ENCODE peak calls at places on chromosomes 2 and 18, in nine cellular contexts. Y is NCI-H774; P is cardiac muscle cell; V is left cardiac atrium; O is HTR-8/SVneo; U is LNCaP clone FGC; Q is stimulated activated CD8-positive, alpha-beta memory T cell treated with anti-CD3 and anti-CD28 coated beads, Interleukin-4, amount 100 ng/mL, for 1 hour; J is GM13976; G is WTC11. R is an unnamed sample.

GRCh38 chr18:213505-213904 is 54.3 kb downstream of the THOC1 start:
- DNase-seq in Y (no peak), G (no peak), P (no peak), Q (no peak), U (no peak), O (no peak), J (no peak), V (no peak), R (no peak)

GRCh38 chr2:8258406-8258805 is 423.4 kb upstream of the ID2 start:
- DNase-seq in Q (no peak), P (no peak), Y (no peak), U (no peak), O (no peak), J (no peak), G (no peak), V (no peak), R (no peak)

GRCh38 chr2:7269993-7270392 is 352.8 kb downstream of the RNF144A start:
- DNase-seq in G (no peak), Q (no peak), O (no peak), Y (peak), U (no peak), P (no peak), J (no peak), V (no peak), R (no peak)

GRCh38 chr2:2018713-2019410 is 274.5 kb upstream of the PXDN start:
- DNase-seq in V (no peak), Y (no peak), G (no peak), P (no peak), O (no peak), Q (no peak), U (no peak), J (no peak), R (no peak)

GRCh38 chr2:241009601-241010530 is 11.4 kb downstream of the SNED1 start:
- DNase-seq in V (peak), P (peak), Y (no peak), O (peak), Q (no peak), J (peak), U (no peak), G (peak), R (peak)

GRCh38 chr2:25981596-25982272 is 563 bp downstream of the KIF3C start:
- DNase-seq in V (no peak), Q (no peak), G (peak), O (no peak), Y (no peak), P (peak), U (no peak), J (peak), R (peak)

GRCh38 chr2:28977176-28977875 is 3.8 kb upstream of the TOGARAM2 start:
- DNase-seq in U (no peak), J (peak), P (no peak), Y (no peak), O (no peak), V (no peak), G (no peak), Q (no peak), R (no peak)

GRCh38 chr2:28408764-28409599 is 16.3 kb downstream of the FOSL2 start:
- DNase-seq in Q (peak), Y (no peak), J (no peak), O (peak), U (no peak), G (no peak), V (no peak), P (peak), R (no peak)

GRCh38 chr2:99545066-99545465 is 55.2 kb upstream of the REV1 start:
- DNase-seq in P (no peak), U (no peak), Y (no peak), Q (no peak), J (no peak), O (no peak), G (no peak), V (no peak), R (no peak)

GRCh38 chr18:76351961-76352581 is 143.0 kb downstream of the ZNF516 start:
- DNase-seq in Q (no peak), O (no peak), P (peak), J (no peak), Y (peak), G (no peak), U (no peak), V (peak), R (peak)

GRCh38 chr2:134231296-134231964 is 22.4 kb upstream of the MGAT5 start:
- DNase-seq in V (no peak), J (no peak), Q (no peak), Y (no peak), P (peak), O (no peak), G (no peak), U (no peak), R (no peak)

GRCh38 chr2:120347387-120348010 is 1.6 kb downstream of the INHBB start:
- DNase-seq in O (no peak), J (no peak), Y (peak), P (peak), Q (no peak), G (peak), V (no peak), U (no peak), R (no peak)

GRCh38 chr18:50447102-50447501 is 72.3 kb downstream of the SKA1 start:
- DNase-seq in O (no peak), J (no peak), U (no peak), G (no peak), Q (no peak), Y (no peak), V (no peak), P (no peak), R (no peak)

GRCh38 chr2:200479617-200480292 is 30.1 kb downstream of the KCTD18 start:
- DNase-seq in Q (no peak), G (no peak), V (no peak), P (peak), U (no peak), J (no peak), O (peak), Y (no peak), R (no peak)

GRCh38 chr2:191165190-191165643 is 14.4 kb upstream of the STAT4 start:
- DNase-seq in V (no peak), O (peak), P (peak), G (no peak), Q (no peak), Y (peak), U (no peak), J (peak), R (no peak)